ENCODE peak calls at places on chromosome 1, in eight cellular contexts. One of them, this sample, is unnamed.

GRCh38 chr1:50929376-50929958 is 30.6 kb downstream of the FAF1 start:
- DNase-seq in lung: no peak
- DNase-seq in sigmoid colon: no peak
- DNase-seq in epithelial cell of esophagus: peak; percentile 41
- DNase-seq in AG09309: peak; percentile 18
- DNase-seq in coronary artery: no peak
- DNase-seq in lower lobe of right lung: no peak
- DNase-seq in chondrocyte: no peak
- DNase-seq in this sample: no peak

GRCh38 chr1:227482021-227482299 is 81.4 kb upstream of the ZNF678 start:
- DNase-seq in lower lobe of right lung: no peak
- DNase-seq in epithelial cell of esophagus: no peak
- DNase-seq in AG09309: no peak
- DNase-seq in coronary artery: no peak
- DNase-seq in chondrocyte: no peak
- DNase-seq in sigmoid colon: no peak
- DNase-seq in lung: no peak
- DNase-seq in this sample: no peak

GRCh38 chr1:207194197-207194596 is 90.2 kb downstream of the C4BPA start:
- DNase-seq in lower lobe of right lung: no peak
- DNase-seq in epithelial cell of esophagus: peak; percentile 11
- DNase-seq in sigmoid colon: no peak
- DNase-seq in coronary artery: no peak
- DNase-seq in lung: no peak
- DNase-seq in chondrocyte: no peak
- DNase-seq in AG09309: no peak
- DNase-seq in this sample: no peak

GRCh38 chr1:36586146-36586545 is 103.4 kb upstream of the CSF3R start:
- DNase-seq in lung: no peak
- DNase-seq in coronary artery: no peak
- DNase-seq in chondrocyte: no peak
- DNase-seq in sigmoid colon: no peak
- DNase-seq in AG09309: no peak
- DNase-seq in epithelial cell of esophagus: no peak
- DNase-seq in lower lobe of right lung: peak; percentile 16
- DNase-seq in this sample: no peak

GRCh38 chr1:173868266-173869107 is at the start of gene ZBTB37:
- DNase-seq in chondrocyte: peak; percentile 96
- DNase-seq in lower lobe of right lung: peak; percentile 96
- DNase-seq in epithelial cell of esophagus: peak; percentile 93
- DNase-seq in sigmoid colon: peak; percentile 91
- DNase-seq in AG09309: no peak
- DNase-seq in coronary artery: peak; percentile 89
- DNase-seq in lung: peak; percentile 94
- DNase-seq in this sample: peak; percentile 98

GRCh38 chr1:223819730-223820514 is 25.8 kb downstream of the TP53BP2 start:
- DNase-seq in lung: no peak
- DNase-seq in sigmoid colon: no peak
- DNase-seq in AG09309: peak; percentile 45
- DNase-seq in lower lobe of right lung: no peak
- DNase-seq in epithelial cell of esophagus: no peak
- DNase-seq in chondrocyte: no peak
- DNase-seq in coronary artery: no peak
- DNase-seq in this sample: peak; percentile 45

GRCh38 chr1:203726417-203726867 is 38.5 kb upstream of the LAX1 start:
- DNase-seq in lung: no peak
- DNase-seq in AG09309: no peak
- DNase-seq in chondrocyte: no peak
- DNase-seq in epithelial cell of esophagus: no peak
- DNase-seq in sigmoid colon: no peak
- DNase-seq in coronary artery: no peak
- DNase-seq in lower lobe of right lung: no peak
- DNase-seq in this sample: no peak

GRCh38 chr1:78003882-78004718 is 639 bp upstream of the DNAJB4 start:
- DNase-seq in chondrocyte: no peak
- DNase-seq in lung: no peak
- DNase-seq in epithelial cell of esophagus: peak; percentile 70
- DNase-seq in AG09309: peak; percentile 27
- DNase-seq in sigmoid colon: peak; percentile 75
- DNase-seq in lower lobe of right lung: no peak
- DNase-seq in coronary artery: no peak
- DNase-seq in this sample: peak; percentile 50

GRCh38 chr1:160607051-160608032 is 28.0 kb upstream of the CD84 start:
- DNase-seq in lung: peak; percentile 55
- DNase-seq in chondrocyte: no peak
- DNase-seq in AG09309: peak; percentile 55
- DNase-seq in epithelial cell of esophagus: peak; percentile 88
- DNase-seq in coronary artery: no peak
- DNase-seq in sigmoid colon: no peak
- DNase-seq in lower lobe of right lung: no peak
- DNase-seq in this sample: peak; percentile 50

GRCh38 chr1:209030454-209031167 is 552.9 kb upstream of the CAMK1G start:
- DNase-seq in epithelial cell of esophagus: no peak
- DNase-seq in lower lobe of right lung: peak; percentile 49
- DNase-seq in sigmoid colon: no peak
- DNase-seq in lung: peak; percentile 75
- DNase-seq in AG09309: no peak
- DNase-seq in chondrocyte: no peak
- DNase-seq in coronary artery: no peak
- DNase-seq in this sample: no peak

GRCh38 chr1:199746985-199747384 is 280.5 kb upstream of the NR5A2 start:
- DNase-seq in AG09309: no peak
- DNase-seq in sigmoid colon: no peak
- DNase-seq in lower lobe of right lung: no peak
- DNase-seq in coronary artery: no peak
- DNase-seq in chondrocyte: no peak
- DNase-seq in lung: no peak
- DNase-seq in epithelial cell of esophagus: no peak
- DNase-seq in this sample: no peak

GRCh38 chr1:12186277-12186985 is 19.6 kb downstream of the TNFRSF1B start:
- DNase-seq in lung: no peak
- DNase-seq in epithelial cell of esophagus: no peak
- DNase-seq in chondrocyte: no peak
- DNase-seq in sigmoid colon: no peak
- DNase-seq in lower lobe of right lung: no peak
- DNase-seq in AG09309: no peak
- DNase-seq in coronary artery: no peak
- DNase-seq in this sample: no peak

GRCh38 chr1:172682812-172683211 is 23.9 kb downstream of the FASLG start:
- DNase-seq in lung: no peak
- DNase-seq in AG09309: no peak
- DNase-seq in coronary artery: no peak
- DNase-seq in sigmoid colon: no peak
- DNase-seq in epithelial cell of esophagus: no peak
- DNase-seq in lower lobe of right lung: no peak
- DNase-seq in chondrocyte: no peak
- DNase-seq in this sample: no peak

GRCh38 chr1:41357451-41358151 is 3.6 kb upstream of the FOXO6 start:
- DNase-seq in sigmoid colon: no peak
- DNase-seq in chondrocyte: peak; percentile 61
- DNase-seq in AG09309: no peak
- DNase-seq in epithelial cell of esophagus: no peak
- DNase-seq in lower lobe of right lung: no peak
- DNase-seq in lung: no peak
- DNase-seq in coronary artery: peak; percentile 69
- DNase-seq in this sample: no peak

GRCh38 chr1:69827732-69828131 is 260.0 kb downstream of the LRRC7 start:
- DNase-seq in lung: no peak
- DNase-seq in coronary artery: no peak
- DNase-seq in lower lobe of right lung: no peak
- DNase-seq in AG09309: no peak
- DNase-seq in epithelial cell of esophagus: no peak
- DNase-seq in chondrocyte: no peak
- DNase-seq in sigmoid colon: no peak
- DNase-seq in this sample: no peak

GRCh38 chr1:240492832-240493440 is 119.0 kb downstream of the GREM2 start:
- DNase-seq in coronary artery: no peak
- DNase-seq in chondrocyte: no peak
- DNase-seq in AG09309: no peak
- DNase-seq in lung: no peak
- DNase-seq in sigmoid colon: no peak
- DNase-seq in epithelial cell of esophagus: peak; percentile 9
- DNase-seq in lower lobe of right lung: peak; percentile 54
- DNase-seq in this sample: peak; percentile 17

GRCh38 chr1:152878042-152878441 is at the start of gene SMCP:
- DNase-seq in sigmoid colon: no peak
- DNase-seq in coronary artery: no peak
- DNase-seq in lung: no peak
- DNase-seq in chondrocyte: no peak
- DNase-seq in AG09309: no peak
- DNase-seq in lower lobe of right lung: no peak
- DNase-seq in epithelial cell of esophagus: no peak
- DNase-seq in this sample: no peak

GRCh38 chr1:73839922-73840321 is 358.1 kb downstream of the LRRIQ3 start:
- DNase-seq in AG09309: no peak
- DNase-seq in lower lobe of right lung: no peak
- DNase-seq in chondrocyte: no peak
- DNase-seq in coronary artery: no peak
- DNase-seq in epithelial cell of esophagus: peak; percentile 47
- DNase-seq in lung: no peak
- DNase-seq in sigmoid colon: no peak
- DNase-seq in this sample: peak; percentile 8

GRCh38 chr1:34753163-34753562 is 1.7 kb upstream of the GJB5 start:
- DNase-seq in coronary artery: no peak
- DNase-seq in lung: no peak
- DNase-seq in lower lobe of right lung: no peak
- DNase-seq in chondrocyte: no peak
- DNase-seq in AG09309: no peak
- DNase-seq in epithelial cell of esophagus: peak; percentile 57
- DNase-seq in sigmoid colon: no peak
- DNase-seq in this sample: no peak
- TF ChIP-seq CTCF in coronary artery: no peak
- TF ChIP-seq CTCF in lung: no peak
- TF ChIP-seq CTCF in lower lobe of right lung: no peak
- TF ChIP-seq CTCF in chondrocyte: no peak
- TF ChIP-seq CTCF in AG09309: no peak
- TF ChIP-seq CTCF in epithelial cell of esophagus: no peak
- TF ChIP-seq CTCF in sigmoid colon: no peak
- TF ChIP-seq CTCF in this sample: peak; percentile 35

DNA sequence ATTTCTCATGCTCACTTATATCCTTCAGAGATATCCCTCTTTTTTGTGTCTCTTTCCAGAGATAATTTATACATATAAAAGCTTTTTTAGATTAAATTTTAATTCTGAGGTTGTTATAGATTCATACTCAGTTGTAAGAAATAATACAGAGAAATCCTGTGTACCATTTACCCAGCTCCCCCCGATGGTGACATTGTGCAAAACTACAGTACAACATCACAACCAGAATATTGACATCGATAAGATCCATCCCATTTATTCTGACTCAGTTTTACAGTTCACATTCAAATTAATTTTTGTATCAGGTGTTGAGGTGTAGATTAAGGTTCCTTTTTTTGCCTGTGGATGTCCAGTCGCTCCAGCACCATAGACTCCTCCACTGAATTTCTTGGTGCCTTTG is 14.3 kb downstream of the DMRTB1 start:
- DNase-seq in coronary artery: no peak
- DNase-seq in sigmoid colon: no peak
- DNase-seq in chondrocyte: no peak
- DNase-seq in AG09309: no peak
- DNase-seq in epithelial cell of esophagus: peak; percentile 10
- DNase-seq in lung: no peak
- DNase-seq in lower lobe of right lung: no peak
- DNase-seq in this sample: no peak
- TF ChIP-seq CTCF in coronary artery: no peak
- TF ChIP-seq CTCF in sigmoid colon: no peak
- TF ChIP-seq CTCF in chondrocyte: peak; percentile 73
- TF ChIP-seq CTCF in AG09309: peak; percentile 43
- TF ChIP-seq CTCF in epithelial cell of esophagus: peak; percentile 30
- TF ChIP-seq CTCF in lung: no peak
- TF ChIP-seq CTCF in lower lobe of right lung: no peak
- TF ChIP-seq CTCF in this sample: peak; percentile 21

GRCh38 chr1:116133696-116134095 is 22.5 kb downstream of the MAB21L3 start:
- DNase-seq in lung: no peak
- DNase-seq in AG09309: no peak
- DNase-seq in epithelial cell of esophagus: no peak
- DNase-seq in sigmoid colon: no peak
- DNase-seq in coronary artery: no peak
- DNase-seq in chondrocyte: no peak
- DNase-seq in lower lobe of right lung: no peak
- DNase-seq in this sample: peak; percentile 86

GRCh38 chr1:116131866-116132605 is 20.8 kb downstream of the MAB21L3 start:
- DNase-seq in AG09309: no peak
- DNase-seq in lower lobe of right lung: no peak
- DNase-seq in chondrocyte: no peak
- DNase-seq in epithelial cell of esophagus: peak; percentile 99
- DNase-seq in sigmoid colon: no peak
- DNase-seq in lung: no peak
- DNase-seq in coronary artery: no peak
- DNase-seq in this sample: no peak

GRCh38 chr1:116130376-116130775 is 19.2 kb downstream of the MAB21L3 start:
- DNase-seq in chondrocyte: no peak
- DNase-seq in epithelial cell of esophagus: peak; percentile 78
- DNase-seq in lung: no peak
- DNase-seq in lower lobe of right lung: no peak
- DNase-seq in sigmoid colon: no peak
- DNase-seq in AG09309: no peak
- DNase-seq in coronary artery: no peak
- DNase-seq in this sample: no peak

GRCh38 chr1:116131170-116131569 is 20.0 kb downstream of the MAB21L3 start:
- DNase-seq in sigmoid colon: no peak
- DNase-seq in lung: no peak
- DNase-seq in chondrocyte: no peak
- DNase-seq in epithelial cell of esophagus: no peak
- DNase-seq in coronary artery: no peak
- DNase-seq in lower lobe of right lung: no peak
- DNase-seq in AG09309: no peak
- DNase-seq in this sample: no peak

DNA sequence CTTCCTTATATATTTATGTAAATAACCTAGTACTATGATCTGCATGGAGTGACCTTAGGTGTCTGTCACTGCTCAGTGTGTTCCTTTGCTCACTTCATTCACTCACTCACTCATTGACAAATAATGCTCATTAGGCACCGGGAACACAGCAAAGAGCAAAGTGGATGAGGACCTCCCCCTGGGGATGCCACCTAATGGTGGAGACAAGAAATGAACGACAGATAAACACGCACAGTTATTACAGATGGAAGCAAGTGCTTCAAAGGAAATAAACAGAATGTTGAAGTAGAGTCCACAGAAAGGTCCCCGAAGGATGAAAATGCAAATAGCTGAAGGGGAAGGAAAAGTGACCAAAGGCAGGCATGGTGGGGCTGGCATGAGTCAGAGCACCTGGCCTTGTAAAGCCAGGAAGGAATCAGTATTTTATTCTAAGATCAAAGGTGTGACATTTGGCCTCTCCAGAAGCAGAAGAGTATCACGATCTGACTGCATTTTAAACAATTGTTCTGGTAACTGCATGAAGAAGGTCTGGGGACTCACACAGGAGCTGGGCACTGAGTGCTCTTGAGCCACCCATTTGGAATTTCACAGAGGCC is 23.1 kb downstream of the MAB21L3 start:
- DNase-seq in lung: no peak
- DNase-seq in epithelial cell of esophagus: no peak
- DNase-seq in chondrocyte: no peak
- DNase-seq in lower lobe of right lung: no peak
- DNase-seq in AG09309: no peak
- DNase-seq in sigmoid colon: no peak
- DNase-seq in coronary artery: no peak
- DNase-seq in this sample: no peak
- TF ChIP-seq CTCF in lung: no peak
- TF ChIP-seq CTCF in epithelial cell of esophagus: peak; percentile 23
- TF ChIP-seq CTCF in chondrocyte: peak; percentile 57
- TF ChIP-seq CTCF in lower lobe of right lung: peak; percentile 10
- TF ChIP-seq CTCF in AG09309: peak; percentile 45
- TF ChIP-seq CTCF in sigmoid colon: no peak
- TF ChIP-seq CTCF in coronary artery: no peak
- TF ChIP-seq CTCF in this sample: peak; percentile 56

GRCh38 chr1:235325139-235325538 is 2.8 kb downstream of the ARID4B start:
- DNase-seq in coronary artery: no peak
- DNase-seq in chondrocyte: no peak
- DNase-seq in sigmoid colon: no peak
- DNase-seq in epithelial cell of esophagus: no peak
- DNase-seq in AG09309: no peak
- DNase-seq in lower lobe of right lung: no peak
- DNase-seq in lung: no peak
- DNase-seq in this sample: no peak
- TF ChIP-seq CTCF in coronary artery: no peak
- TF ChIP-seq CTCF in chondrocyte: no peak
- TF ChIP-seq CTCF in sigmoid colon: no peak
- TF ChIP-seq CTCF in epithelial cell of esophagus: no peak
- TF ChIP-seq CTCF in AG09309: no peak
- TF ChIP-seq CTCF in lower lobe of right lung: no peak
- TF ChIP-seq CTCF in lung: no peak
- TF ChIP-seq CTCF in this sample: no peak

This sample was measured in LNCaP clone FGC.